ENCODE peak calls at places on chromosome 2, in five cellular contexts. V, G, W, K and H are unnamed samples.

GRCh38 chr2:101518470-101519172 is 43.7 kb upstream of the RFX8 start:
- DNase-seq in G (no peak), V (no peak), W (peak), K (no peak), H (peak)

GRCh38 chr2:88247531-88247930 is 77.4 kb downstream of the THNSL2 start:
- DNase-seq in V (peak), W (peak), K (no peak), G (peak), H (no peak)

GRCh38 chr2:173990970-173991819 is 26.0 kb upstream of the SP3 start:
- DNase-seq in V (no peak), W (peak), K (no peak), G (no peak), H (no peak)

GRCh38 chr2:14516844-14517243 is 115.7 kb upstream of the LRATD1 start:
- DNase-seq in K (peak), W (no peak), V (no peak), G (no peak), H (no peak)

GRCh38 chr2:112343827-112344585 is 68.6 kb downstream of the ZC3H6 start:
- DNase-seq in V (no peak), W (no peak), G (no peak), K (no peak), H (no peak)

GRCh38 chr2:42722328-42723190 is 41.4 kb downstream of the OXER1 start:
- DNase-seq in G (peak), K (peak), V (peak), W (peak), H (peak)

GRCh38 chr2:229003256-229003655 is 267.8 kb downstream of the PID1 start:
- DNase-seq in V (no peak), G (no peak), W (no peak), K (no peak), H (no peak)

GRCh38 chr2:140353541-140353940 is 1573.4 kb upstream of the NXPH2 start:
- DNase-seq in K (no peak), V (no peak), W (no peak), G (no peak), H (no peak)

GRCh38 chr2:150939087-150939486 is 322.6 kb downstream of the RBM43 start:
- DNase-seq in W (no peak), V (no peak), G (no peak), K (no peak), H (no peak)

GRCh38 chr2:161983896-161984295 is 90.1 kb downstream of the DPP4 start:
- DNase-seq in K (no peak), W (peak), V (no peak), G (no peak), H (no peak)